ENCODE peak calls at places on chromosomes 16 and 17, in four cellular contexts. S is tibial artery, D is epithelial cell of esophagus, R is GM12865. B is an unnamed sample.

GRCh38 chr17:42275527-42276358 is 448 bp downstream of the STAT5B start:
- DNase-seq in S (no peak), D (no peak), R (peak), B (no peak)

GRCh38 chr17:47618416-47618815 is 31.3 kb upstream of the KPNB1 start:
- DNase-seq in S (no peak), D (no peak), R (no peak), B (no peak)

GRCh38 chr16:1510941-1511351 is 17.8 kb downstream of the TELO2 start:
- DNase-seq in S (no peak), D (no peak), R (no peak), B (no peak)

GRCh38 chr16:30473231-30474061 is 904 bp downstream of the ITGAL start:
- DNase-seq in S (no peak), D (no peak), R (peak), B (no peak)

GRCh38 chr17:40309031-40309937 is at the start of gene RARA:
- DNase-seq in S (peak), D (peak), R (peak), B (no peak)

GRCh38 chr16:519425-519824 is 8.1 kb upstream of the CAPN15 start:
- DNase-seq in S (no peak), D (no peak), R (no peak), B (no peak)

GRCh38 chr16:57042157-57043111 is 49.9 kb upstream of the CPNE2 start:
- DNase-seq in S (no peak), D (peak), R (peak), B (no peak)

GRCh38 chr16:83603981-83604570 is 203.7 kb upstream of the HSBP1 start:
- DNase-seq in S (no peak), D (no peak), R (no peak), B (no peak)

GRCh38 chr16:27067138-27067537 is 411 bp downstream of the C16orf82 start:
- DNase-seq in S (no peak), D (no peak), R (no peak), B (no peak)

GRCh38 chr17:6666557-6666956 is 15.0 kb downstream of the C17orf100 start:
- DNase-seq in S (no peak), D (peak), R (no peak), B (no peak)

DNA sequence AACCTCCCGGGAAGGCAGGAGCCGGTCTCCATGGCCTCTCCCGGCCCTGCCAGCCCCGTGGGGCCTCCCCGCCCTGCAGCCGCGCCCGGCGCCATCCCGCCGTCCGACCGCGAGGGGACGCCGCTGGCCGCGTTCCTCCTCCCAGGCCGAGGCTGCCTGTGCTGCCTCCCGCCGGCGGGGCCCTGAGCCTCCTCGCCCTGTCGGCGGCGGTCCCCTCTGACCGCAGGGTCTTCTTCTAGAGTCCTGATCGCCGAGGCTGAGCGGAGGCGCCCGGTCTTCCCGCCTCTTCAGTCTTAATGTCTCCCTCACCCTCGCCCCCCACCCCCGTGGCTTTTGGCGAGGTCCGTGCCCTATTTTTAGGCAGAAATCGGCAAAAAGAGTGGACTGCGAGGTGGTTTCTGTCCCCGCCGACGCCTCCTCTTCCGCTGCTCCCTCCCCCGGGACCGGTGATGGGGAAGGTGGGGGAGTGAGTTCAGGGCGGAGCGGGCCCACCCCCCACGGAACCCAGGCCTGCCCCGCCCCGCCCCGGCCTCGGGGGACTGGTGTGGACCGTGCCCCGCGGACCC is 794 bp upstream of the CPNE7 start:
- DNase-seq in S (no peak), D (peak), R (peak), B (no peak)
- TF ChIP-seq CTCF in S (peak), D (peak), R (peak), B (peak)

GRCh38 chr16:14629612-14629918 is 495 bp downstream of the PARN start:
- DNase-seq in S (no peak), D (no peak), R (no peak), B (no peak)
- H3K4me3 ChIP-seq in S (peak), D (peak), R (peak), B (peak)

GRCh38 chr17:46208997-46209396 is 15.8 kb upstream of the KANSL1 start:
- DNase-seq in S (no peak), D (no peak), R (no peak), B (no peak)

GRCh38 chr17:46216682-46217081 is 23.5 kb upstream of the KANSL1 start:
- DNase-seq in S (no peak), D (no peak), R (no peak), B (no peak)

GRCh38 chr17:46212634-46213435 is 19.6 kb upstream of the KANSL1 start:
- DNase-seq in S (peak), D (peak), R (peak), B (peak)
- TF ChIP-seq CTCF in S (peak), D (peak), R (peak), B (peak)

GRCh38 chr16:85256190-85256739 is 144.0 kb upstream of the CIBAR2 start:
- DNase-seq in S (no peak), D (no peak), R (no peak), B (no peak)
- H3K4me3 ChIP-seq in S (no peak), D (no peak), R (no peak), B (no peak)

B was measured in AG09309.